ENCODE peak calls at places on chromosomes 1 and 21, in five cellular contexts. B is RWPE1, Q is AG10803, G is AG08395, A is foreskin keratinocyte. X is an unnamed sample.

GRCh38 chr1:230222678-230223077 is 155.6 kb downstream of the GALNT2 start:
- DNase-seq in B (no peak), Q (peak), G (peak), A (no peak), X (no peak)

GRCh38 chr1:198809247-198809646 is 170.4 kb downstream of the PTPRC start:
- DNase-seq in B (no peak), Q (peak), G (peak), A (no peak), X (no peak)

GRCh38 chr21:46114963-46115362 is 17.1 kb downstream of the COL6A2 start:
- DNase-seq in B (no peak), Q (no peak), G (no peak), A (no peak), X (no peak)

GRCh38 chr1:94178896-94179295 is 57.9 kb upstream of the ABCA4 start:
- DNase-seq in B (no peak), Q (no peak), G (no peak), A (no peak), X (no peak)

GRCh38 chr1:231800071-231800470 is 173.5 kb downstream of the DISC1 start:
- DNase-seq in B (peak), Q (peak), G (no peak), A (peak), X (peak)

GRCh38 chr1:23960291-23960718 is 677 bp downstream of the PNRC2 start:
- DNase-seq in B (no peak), Q (peak), G (peak), A (no peak), X (no peak)

GRCh38 chr1:20349971-20350370 is 59.3 kb downstream of the VWA5B1 start:
- DNase-seq in B (no peak), Q (no peak), G (no peak), A (no peak), X (no peak)

GRCh38 chr1:44249543-44249942 is 36.3 kb downstream of the DMAP1 start:
- DNase-seq in B (no peak), Q (no peak), G (no peak), A (no peak), X (no peak)

GRCh38 chr1:197180252-197180878 is 33.9 kb upstream of the ASPM start:
- DNase-seq in B (peak), Q (peak), G (peak), A (peak), X (peak)

GRCh38 chr1:243563732-243564131 is 286.3 kb downstream of the AKT3 start:
- DNase-seq in B (no peak), Q (no peak), G (no peak), A (no peak), X (no peak)